ENCODE peak calls at places on chromosomes 12 and 14, in seven cellular contexts. O, Z, Q, Y, J, F and P are unnamed samples.

GRCh38 chr12:68806488-68807237 is 1.3 kb upstream of the MDM2 start:
- DNase-seq in O (no peak), Z (no peak), Q (no peak), Y (no peak), J (no peak), F (no peak), P (no peak)

GRCh38 chr14:74299061-74299545 is 3.6 kb downstream of the ABCD4 start:
- DNase-seq in O (no peak), Z (no peak), Q (no peak), Y (no peak), J (peak; percentile 74), F (no peak), P (no peak)

GRCh38 chr12:46786774-46787173 is 39.0 kb downstream of the SLC38A4 start:
- DNase-seq in O (no peak), Z (no peak), Q (no peak), Y (no peak), J (peak; percentile 41), F (no peak), P (peak; percentile 83)

GRCh38 chr12:113242560-113242959 is 21.3 kb downstream of the TPCN1 start:
- DNase-seq in O (no peak), Z (no peak), Q (no peak), Y (no peak), J (no peak), F (no peak), P (no peak)

GRCh38 chr14:89634037-89634436 is 217.0 kb upstream of the FOXN3 start:
- DNase-seq in O (no peak), Z (no peak), Q (no peak), Y (no peak), J (no peak), F (no peak), P (no peak)

GRCh38 chr14:37899365-37899764 is 303.9 kb downstream of the TTC6 start:
- DNase-seq in O (no peak), Z (no peak), Q (no peak), Y (no peak), J (no peak), F (no peak), P (no peak)

GRCh38 chr14:24665440-24665991 is 31.5 kb upstream of the GZMB start:
- DNase-seq in O (no peak), Z (peak; percentile 17), Q (peak; percentile 55), Y (no peak), J (no peak), F (no peak), P (no peak)

GRCh38 chr12:121765573-121765972 is 27.9 kb downstream of the RHOF start:
- DNase-seq in O (no peak), Z (no peak), Q (no peak), Y (no peak), J (peak; percentile 46), F (no peak), P (peak; percentile 58)

GRCh38 chr14:68016243-68016914 is 196.8 kb downstream of the RAD51B start:
- DNase-seq in O (no peak), Z (no peak), Q (no peak), Y (no peak), J (no peak), F (no peak), P (no peak)

GRCh38 chr14:92744198-92744597 is 4.2 kb downstream of the LGMN start:
- DNase-seq in O (no peak), Z (no peak), Q (no peak), Y (no peak), J (no peak), F (no peak), P (no peak)

GRCh38 chr12:43815416-43815815 is 9.3 kb upstream of the TWF1 start:
- DNase-seq in O (no peak), Z (no peak), Q (no peak), Y (no peak), J (no peak), F (no peak), P (no peak)

GRCh38 chr14:101736585-101736984 is 24.9 kb upstream of the PPP2R5C start:
- DNase-seq in O (no peak), Z (no peak), Q (no peak), Y (no peak), J (no peak), F (no peak), P (no peak)

GRCh38 chr12:89347325-89347829 is 4.9 kb downstream of the DUSP6 start:
- DNase-seq in O (no peak), Z (no peak), Q (no peak), Y (no peak), J (peak; percentile 39), F (no peak), P (no peak)

GRCh38 chr12:106022568-106023012 is 116.2 kb downstream of the NUAK1 start:
- DNase-seq in O (no peak), Z (no peak), Q (no peak), Y (no peak), J (no peak), F (no peak), P (no peak)